ENCODE peak calls at places on chromosomes 3 and 15, in four cellular contexts. I, C, K and Q are unnamed samples.

GRCh38 chr3:70811880-70812279 is 499.4 kb upstream of the MDFIC2 start:
- DNase-seq in I (no peak), C (no peak), K (no peak), Q (no peak)

GRCh38 chr15:25185791-25186190 is 231.0 kb downstream of the SNRPN start:
- DNase-seq in I (no peak), C (no peak), K (no peak), Q (no peak)

GRCh38 chr15:60795889-60796288 is 316.9 kb upstream of the ICE2 start:
- DNase-seq in I (no peak), C (no peak), K (no peak), Q (peak)

GRCh38 chr3:130699765-130700164 is 46.9 kb downstream of the PIK3R4 start:
- DNase-seq in I (peak), C (no peak), K (peak), Q (no peak)

GRCh38 chr3:196711838-196712513 is at the start of the genes CEP19 and PIGX:
- DNase-seq in I (peak), C (peak), K (peak), Q (peak)

GRCh38 chr3:141011511-141012262 is 39.5 kb upstream of the SPSB4 start:
- DNase-seq in I (peak), C (peak), K (peak), Q (peak)

GRCh38 chr3:35654471-35654870 is 15.1 kb downstream of the ARPP21 start:
- DNase-seq in I (no peak), C (no peak), K (no peak), Q (no peak)

GRCh38 chr15:99651023-99651807 is 82.0 kb downstream of the LYSMD4 start:
- DNase-seq in I (no peak), C (no peak), K (no peak), Q (no peak)

GRCh38 chr15:79265987-79266579 is 16.4 kb upstream of the ANKRD34C start:
- DNase-seq in I (no peak), C (no peak), K (no peak), Q (no peak)

GRCh38 chr15:55791576-55792400 is 48.8 kb upstream of the PRTG start:
- DNase-seq in I (no peak), C (no peak), K (no peak), Q (no peak)

GRCh38 chr15:69093127-69093526 is 67.3 kb upstream of the GLCE start:
- DNase-seq in I (no peak), C (no peak), K (peak), Q (no peak)

GRCh38 chr15:49645937-49646336 is 25.1 kb downstream of the DTWD1 start:
- DNase-seq in I (peak), C (no peak), K (no peak), Q (no peak)

GRCh38 chr3:182180646-182181385 is 469.1 kb downstream of the SOX2 start:
- DNase-seq in I (peak), C (peak), K (no peak), Q (no peak)

GRCh38 chr3:16072420-16073110 is 101.9 kb upstream of the GALNT15 start:
- DNase-seq in I (no peak), C (no peak), K (no peak), Q (no peak)

GRCh38 chr3:65749066-65749465 is 289.7 kb downstream of the MAGI1 start:
- DNase-seq in I (no peak), C (no peak), K (no peak), Q (no peak)

GRCh38 chr3:127393131-127393820 is 105.4 kb upstream of the PRR20G start:
- DNase-seq in I (no peak), C (no peak), K (no peak), Q (no peak)

GRCh38 chr3:44021646-44022594 is 219.8 kb upstream of the TOPAZ1 start:
- DNase-seq in I (no peak), C (peak), K (no peak), Q (no peak)

GRCh38 chr15:71111950-71112349 is 3.3 kb upstream of the THSD4 start:
- DNase-seq in I (no peak), C (no peak), K (no peak), Q (no peak)

GRCh38 chr3:134294302-134294925 is 43.8 kb upstream of the RYK start:
- DNase-seq in I (no peak), C (no peak), K (no peak), Q (peak)

GRCh38 chr15:48675436-48675835 is 29.9 kb upstream of the FBN1 start:
- DNase-seq in I (no peak), C (no peak), K (no peak), Q (no peak)

GRCh38 chr15:59290311-59291213 is 82.1 kb downstream of the MYO1E start:
- DNase-seq in I (no peak), C (no peak), K (no peak), Q (no peak)

GRCh38 chr3:11564577-11565001 is 79.1 kb downstream of the VGLL4 start:
- DNase-seq in I (no peak), C (no peak), K (no peak), Q (no peak)

GRCh38 chr15:59232476-59232875 is 25.8 kb downstream of the LDHAL6B start:
- DNase-seq in I (no peak), C (no peak), K (no peak), Q (no peak)

GRCh38 chr3:112004187-112004586 is 5.5 kb downstream of the TAGLN3 start:
- DNase-seq in I (no peak), C (no peak), K (no peak), Q (no peak)

GRCh38 chr15:90881181-90881977 is 2.9 kb upstream of the FES start:
- DNase-seq in I (no peak), C (no peak), K (no peak), Q (no peak)

GRCh38 chr3:150227839-150228238 is 180.3 kb upstream of the TSC22D2 start:
- DNase-seq in I (peak), C (peak), K (peak), Q (no peak)

GRCh38 chr3:149270180-149270579 is 48.6 kb upstream of the CP start:
- DNase-seq in I (no peak), C (no peak), K (no peak), Q (no peak)

GRCh38 chr3:120560304-120561250 is 35.6 kb upstream of the NDUFB4 start:
- DNase-seq in I (no peak), C (no peak), K (no peak), Q (no peak)

GRCh38 chr3:55089211-55089610 is 161.4 kb upstream of the LRTM1 start:
- DNase-seq in I (no peak), C (no peak), K (no peak), Q (no peak)

GRCh38 chr15:63461230-63461629 is 43.2 kb upstream of the USP3 start:
- DNase-seq in I (peak), C (no peak), K (no peak), Q (no peak)

GRCh38 chr15:48400086-48400485 is 68.9 kb downstream of the DUT start:
- DNase-seq in I (no peak), C (no peak), K (no peak), Q (no peak)

GRCh38 chr3:110667216-110667615 is 404.4 kb upstream of the NECTIN3 start:
- DNase-seq in I (no peak), C (no peak), K (no peak), Q (no peak)

GRCh38 chr15:63210151-63211051 is 21.0 kb downstream of the RAB8B start:
- DNase-seq in I (peak), C (no peak), K (no peak), Q (no peak)

GRCh38 chr15:90903733-90904536 is 833 bp downstream of the MAN2A2 start:
- DNase-seq in I (peak), C (no peak), K (peak), Q (no peak)

GRCh38 chr3:81154611-81155143 is 606.8 kb downstream of the GBE1 start:
- DNase-seq in I (no peak), C (no peak), K (no peak), Q (no peak)

GRCh38 chr15:26382416-26383086 is 390.3 kb downstream of the GABRB3 start:
- DNase-seq in I (no peak), C (peak), K (no peak), Q (no peak)

GRCh38 chr15:40590635-40591105 is 3.4 kb upstream of the KNL1 start:
- DNase-seq in I (no peak), C (no peak), K (no peak), Q (no peak)

GRCh38 chr15:40899536-40900207 is 5.4 kb downstream of the VPS18 start:
- DNase-seq in I (no peak), C (no peak), K (no peak), Q (no peak)

GRCh38 chr3:115823083-115823482 is 199.8 kb downstream of the GAP43 start:
- DNase-seq in I (peak), C (no peak), K (no peak), Q (no peak)

GRCh38 chr3:115814778-115815380 is 191.6 kb downstream of the GAP43 start:
- DNase-seq in I (peak), C (peak), K (peak), Q (peak)

GRCh38 chr3:115825046-115825445 is 201.7 kb downstream of the GAP43 start:
- DNase-seq in I (peak), C (no peak), K (no peak), Q (no peak)

GRCh38 chr3:115822572-115822971 is 199.3 kb downstream of the GAP43 start:
- DNase-seq in I (peak), C (no peak), K (no peak), Q (no peak)

DNA sequence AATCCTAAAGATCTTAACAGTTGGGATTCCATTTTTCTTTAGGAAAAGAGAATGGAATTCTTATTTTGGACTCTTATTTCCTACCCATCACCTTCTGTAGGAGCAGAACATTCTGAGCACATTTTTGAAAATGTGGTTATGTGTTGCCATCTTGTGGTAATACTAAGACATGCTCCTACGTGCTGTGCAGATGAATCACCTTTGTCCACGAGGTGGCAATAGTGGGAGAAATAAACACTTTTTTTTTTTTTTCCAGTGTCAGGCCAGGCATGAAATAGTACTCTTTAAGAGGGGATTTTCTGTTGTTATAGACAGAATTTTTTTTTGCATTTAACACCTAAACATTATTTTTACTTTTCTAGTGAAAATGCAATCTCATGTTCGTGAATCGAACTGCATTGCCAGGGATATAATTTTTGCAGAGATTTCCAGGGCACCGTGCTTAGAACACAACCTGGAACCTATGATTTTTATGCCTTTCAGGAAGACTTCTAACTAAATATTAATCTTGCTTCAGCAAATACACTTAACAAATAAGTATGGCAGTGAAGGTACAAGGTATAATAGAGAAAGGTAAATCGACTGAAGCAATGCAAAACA is 196.6 kb downstream of the GAP43 start:
- DNase-seq in I (peak), C (peak), K (peak), Q (peak)
- TF ChIP-seq TAF1 in I (no peak), C (no peak), K (no peak), Q (no peak)

GRCh38 chr15:87038404-87038803 is 958.7 kb downstream of the AGBL1 start:
- DNase-seq in I (no peak), C (no peak), K (no peak), Q (no peak)
- TF ChIP-seq TAF1 in I (no peak), C (no peak), K (no peak), Q (no peak)

GRCh38 chr15:42151736-42152135 is 4.7 kb downstream of the PLA2G4F start:
- DNase-seq in I (no peak), C (no peak), K (no peak), Q (no peak)
- TF ChIP-seq TAF1 in I (no peak), C (no peak), K (no peak), Q (no peak)

DNA sequence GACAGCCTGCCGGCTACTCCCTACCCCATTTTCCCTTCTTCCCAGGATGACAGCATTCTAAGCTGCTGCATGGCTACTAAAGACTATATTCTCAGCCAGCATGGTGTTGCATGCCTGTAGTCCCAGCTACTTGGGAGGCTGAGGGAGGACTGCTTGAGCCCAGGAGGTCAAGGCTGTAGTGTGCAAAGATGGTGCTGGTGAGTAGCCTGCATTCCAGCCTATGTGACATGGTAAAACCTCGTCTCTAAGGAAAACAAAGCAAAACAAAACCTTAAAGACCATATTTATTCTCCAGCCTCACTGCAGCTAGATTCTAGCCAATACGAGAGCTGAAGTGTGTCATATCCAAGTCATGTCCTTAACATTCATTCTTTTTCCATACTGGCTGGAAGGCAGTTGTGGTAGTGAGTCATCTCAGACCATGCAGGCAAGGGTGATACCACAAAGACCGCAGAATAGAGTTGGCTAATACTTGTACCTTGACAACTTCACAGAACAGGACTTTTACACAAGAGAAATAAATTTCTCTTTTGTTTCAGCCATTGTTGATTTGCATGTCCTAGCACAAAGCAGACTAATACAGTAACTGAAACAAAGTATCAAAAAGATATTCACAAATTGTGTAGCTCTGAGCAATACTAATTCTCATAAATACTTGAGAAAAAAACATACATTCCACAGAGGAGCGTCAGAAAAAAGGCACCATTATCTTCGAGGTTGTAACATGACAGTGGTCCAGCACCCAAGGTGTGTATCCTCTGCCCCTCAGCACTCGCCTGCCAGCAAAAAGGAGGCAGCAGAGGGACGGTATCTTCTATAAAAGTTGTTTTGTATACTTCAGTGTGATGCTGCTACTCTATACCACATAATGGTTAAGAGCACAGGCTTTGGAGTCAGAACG is 14.8 kb downstream of the PBRM1 start:
- DNase-seq in I (peak), C (no peak), K (peak), Q (no peak)
- TF ChIP-seq TAF1 in I (no peak), C (peak), K (no peak), Q (no peak)